ENCODE peak calls at places on chromosomes 13 and 19, in seven cellular contexts. I, J, U, Y, T, L and G are unnamed samples. For H3K36me3, the result is how much of the 10 kb centered on the place peaks cover.

GRCh38 chr19:56155124-56155687 is 14.1 kb downstream of the ZNF444 start:
- DNase-seq in I (no peak), J (no peak), U (no peak), Y (no peak), T (no peak), L (no peak), G (no peak)

GRCh38 chr13:33204130-33204927 is 81.2 kb downstream of the STARD13 start:
- DNase-seq in I (no peak), J (peak), U (no peak), Y (peak), T (no peak), L (peak), G (peak)

GRCh38 chr19:55640577-55641375 is at the start of gene ZNF580:
- DNase-seq in I (peak), J (peak), U (peak), Y (peak), T (peak), L (peak), G (no peak)

GRCh38 chr13:63024458-63024857 is 1608.8 kb upstream of the PCDH20 start:
- DNase-seq in I (no peak), J (no peak), U (no peak), Y (no peak), T (no peak), L (no peak), G (no peak)

GRCh38 chr19:11268783-11269267 is 6.5 kb upstream of the DOCK6 start:
- DNase-seq in I (no peak), J (peak), U (no peak), Y (peak), T (peak), L (no peak), G (no peak)

GRCh38 chr13:43908156-43909126 is 28.7 kb downstream of the LACC1 start:
- DNase-seq in I (no peak), J (peak), U (no peak), Y (peak), T (no peak), L (no peak), G (no peak)

GRCh38 chr13:40993987-40994386 is 25.1 kb downstream of the ELF1 start:
- DNase-seq in I (no peak), J (no peak), U (no peak), Y (no peak), T (no peak), L (peak), G (no peak)

GRCh38 chr19:46861691-46862503 is 1.1 kb downstream of the ARHGAP35 start:
- DNase-seq in I (peak), J (no peak), U (peak), Y (no peak), T (no peak), L (no peak), G (no peak)

GRCh38 chr13:102033316-102033715 is 368.5 kb downstream of the FGF14 start:
- DNase-seq in I (no peak), J (no peak), U (no peak), Y (no peak), T (no peak), L (no peak), G (no peak)

GRCh38 chr19:45681391-45682015 is 10.2 kb downstream of the SNRPD2 start:
- DNase-seq in I (peak), J (peak), U (peak), Y (peak), T (peak), L (peak), G (peak)

GRCh38 chr19:20503536-20503935 is 62.0 kb downstream of the ZNF737 start:
- DNase-seq in I (no peak), J (no peak), U (no peak), Y (peak), T (no peak), L (no peak), G (no peak)

GRCh38 chr19:48400018-48400742 is 6.7 kb downstream of the GRIN2D start:
- DNase-seq in I (peak), J (peak), U (no peak), Y (peak), T (no peak), L (no peak), G (no peak)

GRCh38 chr13:51782026-51782710 is 21.8 kb downstream of the DHRS12 start:
- DNase-seq in I (no peak), J (no peak), U (no peak), Y (no peak), T (no peak), L (peak), G (no peak)

GRCh38 chr19:5345895-5346386 is 5.3 kb upstream of the PTPRS start:
- DNase-seq in I (no peak), J (no peak), U (no peak), Y (peak), T (peak), L (no peak), G (no peak)

GRCh38 chr19:3407556-3408516 is 41.5 kb downstream of the NFIC start:
- DNase-seq in I (no peak), J (peak), U (no peak), Y (peak), T (no peak), L (no peak), G (no peak)

GRCh38 chr13:20019033-20019432 is 60.5 kb downstream of the ZMYM2 start:
- DNase-seq in I (no peak), J (no peak), U (no peak), Y (no peak), T (no peak), L (no peak), G (no peak)

GRCh38 chr13:20015763-20016162 is 57.2 kb downstream of the ZMYM2 start:
- DNase-seq in I (no peak), J (no peak), U (no peak), Y (no peak), T (no peak), L (no peak), G (no peak)

GRCh38 chr13:20017365-20017711 is 58.8 kb downstream of the ZMYM2 start:
- DNase-seq in I (no peak), J (no peak), U (no peak), Y (no peak), T (no peak), L (no peak), G (no peak)

DNA sequence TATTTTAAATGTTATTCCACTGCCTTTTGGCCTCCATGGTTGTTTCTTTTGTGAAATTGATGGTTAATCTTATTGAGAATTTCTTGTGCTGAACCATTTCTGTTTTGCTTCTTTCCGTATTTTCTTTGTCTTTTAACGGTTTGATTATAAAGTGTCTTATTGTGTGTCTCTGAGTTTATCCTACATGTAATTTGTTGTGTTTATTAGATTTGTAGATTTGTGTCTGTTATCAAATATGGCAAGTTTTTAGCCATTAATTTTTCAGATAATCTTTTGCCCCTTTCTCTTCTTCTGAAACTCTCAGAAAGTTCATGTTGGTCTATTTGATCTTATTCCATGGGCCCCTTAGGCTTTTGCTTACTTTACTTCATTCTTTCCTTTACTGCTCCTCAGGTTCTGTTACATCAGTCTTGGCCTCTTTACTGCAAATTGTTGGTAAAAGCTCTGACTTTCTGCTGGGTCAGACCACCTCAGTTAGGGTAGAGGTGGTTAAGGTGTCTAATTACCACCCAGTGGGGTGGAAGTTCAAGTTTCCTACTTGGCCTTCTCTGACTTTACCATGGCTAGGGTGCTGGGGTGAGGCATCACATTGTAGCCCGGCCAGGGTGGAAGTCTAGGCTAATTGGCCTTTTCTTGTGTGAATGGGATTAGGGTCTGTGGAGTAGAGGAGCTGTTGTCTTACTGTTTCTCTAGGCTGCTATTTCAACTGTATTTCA is 58.3 kb downstream of the ZMYM2 start:
- DNase-seq in I (no peak), J (no peak), U (no peak), Y (no peak), T (no peak), L (no peak), G (no peak)
- H3K36me3 ChIP-seq in I (under half), J (half or more), U (half or more), Y (under half), T (half or more), L (under half), G (under half)

GRCh38 chr19:24098359-24098758 is 11.4 kb downstream of the ZNF254 start:
- DNase-seq in I (no peak), J (no peak), U (no peak), Y (no peak), T (no peak), L (no peak), G (no peak)
- H3K36me3 ChIP-seq in I (under half), J (under half), U (under half), Y (under half), T (half or more), L (under half), G (under half)

DNA sequence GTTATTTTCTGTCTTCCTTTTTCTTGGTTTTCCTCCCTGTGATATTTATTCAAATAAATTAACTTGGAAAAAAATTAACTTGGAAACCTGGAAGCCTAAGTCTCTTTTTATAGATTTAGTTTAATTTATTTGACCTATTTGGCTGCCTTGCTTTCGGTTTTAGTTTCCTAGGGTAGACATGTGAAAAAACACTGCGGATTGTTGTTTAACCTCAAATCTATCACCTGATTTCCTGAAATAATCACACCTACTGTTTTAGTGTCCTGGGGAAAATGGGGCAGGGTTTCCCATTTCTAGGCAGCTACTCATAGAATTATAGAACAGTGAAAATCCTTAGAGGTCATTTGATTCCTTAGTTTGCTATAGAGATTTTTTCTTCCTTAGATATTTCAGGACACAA is 412.4 kb downstream of the PCDH17 start:
- DNase-seq in I (no peak), J (no peak), U (no peak), Y (no peak), T (no peak), L (no peak), G (no peak)
- H3K36me3 ChIP-seq in I (under half), J (under half), U (under half), Y (under half), T (under half), L (under half), G (under half)

DNA sequence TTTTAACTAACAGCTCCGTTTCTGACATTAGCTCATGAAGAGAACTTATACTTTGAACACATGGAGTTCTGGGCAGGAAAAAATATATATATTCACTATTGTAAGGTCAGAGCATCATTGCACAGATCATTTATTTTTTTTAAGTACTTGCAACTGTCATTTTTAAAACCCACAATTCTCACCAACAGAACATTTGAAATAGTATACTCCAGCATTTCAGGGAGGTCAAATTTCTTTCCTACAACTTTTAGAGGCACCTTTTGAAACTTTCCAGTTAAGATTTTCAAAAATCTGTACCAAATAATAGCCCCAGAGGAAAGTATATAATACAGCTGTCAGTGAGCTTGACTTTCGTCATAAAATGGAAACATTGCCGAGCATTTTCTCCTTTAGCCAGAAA is 10.9 kb downstream of the KCTD12 start:
- DNase-seq in I (no peak), J (no peak), U (no peak), Y (no peak), T (no peak), L (no peak), G (no peak)
- H3K36me3 ChIP-seq in I (under half), J (under half), U (under half), Y (under half), T (under half), L (under half), G (under half)